ENCODE peak calls at places on chromosomes 2 and 18, in five cellular contexts. L is GM10248, K is body of pancreas, X is mammary epithelial cell, Z is cardiac fibroblast. R is an unnamed sample.

GRCh38 chr2:144206019-144206418 is 313.9 kb downstream of the ZEB2 start:
- DNase-seq in Z (no peak), L (no peak), X (no peak), K (no peak), R (no peak)

GRCh38 chr2:152493945-152494528 is 159.1 kb downstream of the FMNL2 start:
- DNase-seq in K (no peak), Z (no peak), L (no peak), X (no peak), R (no peak)

GRCh38 chr2:197031805-197032204 is 105.3 kb upstream of the PGAP1 start:
- DNase-seq in L (no peak), X (no peak), Z (no peak), K (no peak), R (no peak)

GRCh38 chr18:42636309-42636708 is 479.2 kb downstream of the RIT2 start:
- DNase-seq in L (no peak), Z (no peak), X (no peak), K (no peak), R (no peak)

GRCh38 chr2:85684806-85685205 is 9.4 kb upstream of the GNLY start:
- DNase-seq in L (no peak), X (no peak), Z (no peak), K (no peak), R (no peak)

GRCh38 chr2:8581601-8582041 is 100.2 kb upstream of the ID2 start:
- DNase-seq in L (no peak), Z (no peak), K (no peak), X (no peak), R (no peak)

GRCh38 chr2:102622646-102623045 is 3.3 kb downstream of the SLC9A2 start:
- DNase-seq in L (no peak), X (no peak), K (no peak), Z (no peak), R (no peak)

GRCh38 chr18:26286008-26286407 is 59.8 kb downstream of the TAF4B start:
- DNase-seq in K (no peak), X (no peak), Z (no peak), L (no peak), R (no peak)

GRCh38 chr2:112728029-112728362 is 7.2 kb downstream of the NT5DC4 start:
- DNase-seq in Z (no peak), K (no peak), X (no peak), L (no peak), R (no peak)

GRCh38 chr2:1091895-1092585 is 141.4 kb downstream of the SNTG2 start:
- DNase-seq in Z (no peak), L (no peak), X (peak; percentile 40), K (no peak), R (no peak)

GRCh38 chr2:86760371-86760770 is 30.3 kb downstream of the CD8A start:
- DNase-seq in K (no peak), L (no peak), X (no peak), Z (no peak), R (no peak)

GRCh38 chr2:67626656-67627055 is 229.5 kb downstream of the ETAA1 start:
- DNase-seq in K (no peak), Z (peak; percentile 83), X (peak; percentile 12), L (no peak), R (no peak)

GRCh38 chr2:30230479-30230854 is 867 bp upstream of the LBH start:
- DNase-seq in K (no peak), L (no peak), X (no peak), Z (peak; percentile 16), R (peak; percentile 20)

GRCh38 chr18:50649821-50650220 is 89.9 kb downstream of the MAPK4 start:
- DNase-seq in K (peak; percentile 17), L (no peak), Z (peak; percentile 10), X (peak; percentile 72), R (no peak)

GRCh38 chr2:79373359-79374115 is 139.3 kb upstream of the CTNNA2 start:
- DNase-seq in K (no peak), L (no peak), X (no peak), Z (no peak), R (no peak)

GRCh38 chr2:158179660-158180059 is 78.0 kb downstream of the UPP2 start:
- DNase-seq in K (no peak), Z (peak; percentile 59), L (no peak), X (no peak), R (no peak)

GRCh38 chr18:79657342-79657996 is 22.1 kb upstream of the CTDP1 start:
- DNase-seq in X (peak; percentile 19), Z (no peak), K (no peak), L (no peak), R (no peak)
- TF ChIP-seq CTCF in X (no peak), Z (no peak), K (no peak), L (no peak), R (no peak)

GRCh38 chr18:69703461-69703860 is 244.2 kb downstream of the CD226 start:
- DNase-seq in X (peak; percentile 63), L (no peak), Z (no peak), K (no peak), R (no peak)
- TF ChIP-seq CTCF in X (no peak), L (no peak), Z (no peak), K (no peak), R (no peak)

GRCh38 chr2:74138952-74139323 is 8.8 kb downstream of the BOLA3 start:
- DNase-seq in X (no peak), K (no peak), L (no peak), Z (no peak), R (no peak)
- TF ChIP-seq CTCF in X (peak; percentile 26), K (no peak), L (no peak), Z (no peak), R (peak; percentile 34)

DNA sequence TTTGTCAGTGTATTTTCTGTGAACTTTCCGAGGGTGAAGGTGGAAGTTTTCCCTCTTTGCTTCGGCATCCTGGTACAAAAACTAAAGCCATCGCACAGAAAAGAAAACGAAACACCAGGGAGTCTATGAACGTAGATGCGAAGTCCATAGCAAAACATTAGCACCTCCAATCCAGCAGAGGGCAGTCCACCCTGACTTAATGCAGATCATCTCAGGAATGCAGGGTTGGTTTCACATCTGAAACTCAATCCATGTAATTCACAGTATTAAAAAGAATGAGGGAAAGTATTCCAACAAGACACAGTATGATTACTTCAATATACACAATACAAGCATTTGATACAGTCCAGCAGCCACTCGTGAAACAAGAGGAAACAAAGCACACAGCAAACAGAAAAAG is 70.8 kb downstream of the RTP5 start:
- DNase-seq in K (no peak), Z (peak; percentile 25), L (no peak), X (no peak), R (no peak)
- TF ChIP-seq CTCF in K (no peak), Z (peak; percentile 42), L (no peak), X (peak; percentile 28), R (peak; percentile 39)

DNA sequence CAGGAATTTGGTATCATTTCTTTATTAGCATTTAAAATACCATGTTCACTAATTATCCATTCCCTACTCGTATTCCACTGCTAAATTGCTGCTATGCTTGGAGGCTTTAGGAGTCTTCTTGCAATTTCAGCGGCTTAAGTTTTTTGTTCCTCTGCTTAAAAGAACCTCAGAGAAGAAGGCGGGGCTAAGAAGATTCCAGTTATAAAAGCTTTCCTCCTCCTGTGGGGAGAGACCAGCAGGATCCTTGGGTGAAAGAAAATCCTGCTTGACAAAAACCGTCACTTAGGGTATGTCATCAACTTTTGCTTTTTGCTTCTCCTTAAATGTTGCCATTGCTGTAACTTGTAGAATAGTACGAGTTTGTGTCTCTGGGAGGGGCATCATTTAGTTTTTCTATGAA is at the start of gene TRPM8:
- DNase-seq in Z (no peak), X (no peak), L (no peak), K (no peak), R (no peak)
- TF ChIP-seq CTCF in Z (no peak), X (no peak), L (no peak), K (no peak), R (no peak)

GRCh38 chr2:128643221-128644065 is 324.8 kb upstream of the HS6ST1 start:
- DNase-seq in L (no peak), X (no peak), Z (no peak), K (no peak), R (no peak)
- TF ChIP-seq CTCF in L (no peak), X (no peak), Z (no peak), K (no peak), R (no peak)

GRCh38 chr2:37984589-37984988 is 59.5 kb downstream of the RMDN2 start:
- DNase-seq in Z (peak; percentile 60), K (no peak), L (no peak), X (no peak), R (no peak)
- TF ChIP-seq CTCF in Z (peak; percentile 26), K (no peak), L (peak; percentile 25), X (peak; percentile 8), R (no peak)

GRCh38 chr2:56754627-56755026 is 570.8 kb downstream of the CCDC85A start:
- DNase-seq in L (no peak), K (no peak), X (no peak), Z (no peak), R (no peak)

GRCh38 chr2:56763683-56764082 is 579.9 kb downstream of the CCDC85A start:
- DNase-seq in L (no peak), K (no peak), Z (no peak), X (no peak), R (no peak)

GRCh38 chr2:56753182-56753581 is 569.4 kb downstream of the CCDC85A start:
- DNase-seq in L (no peak), K (no peak), Z (no peak), X (no peak), R (no peak)

GRCh38 chr2:56754066-56754615 is 570.4 kb downstream of the CCDC85A start:
- DNase-seq in L (no peak), X (no peak), Z (no peak), K (no peak), R (no peak)

GRCh38 chr2:56757884-56758545 is 574.2 kb downstream of the CCDC85A start:
- DNase-seq in X (no peak), L (no peak), Z (no peak), K (no peak), R (no peak)
- TF ChIP-seq CTCF in X (no peak), L (no peak), Z (no peak), K (no peak), R (no peak)

R was measured in neural crest cell.